ENCODE peak calls at places on chromosomes 12 and 14, in four cellular contexts. S is A549, H is K562, B is HepG2. M is an unnamed sample.

GRCh38 chr12:132451172-132451835 is 38.6 kb upstream of the FBRSL1 start:
- DNase-seq in B (no peak), H (no peak), S (no peak), M (no peak)

GRCh38 chr12:15931590-15932053 is 20.5 kb downstream of the DERA start:
- DNase-seq in B (peak; percentile 44), H (no peak), S (no peak), M (no peak)

GRCh38 chr12:117026343-117026742 is 72.9 kb downstream of the TESC start:
- DNase-seq in S (no peak), H (no peak), B (no peak), M (no peak)

GRCh38 chr12:15299947-15300346 is 22.4 kb upstream of the PTPRO start:
- DNase-seq in H (no peak), S (no peak), B (no peak), M (no peak)

GRCh38 chr12:132256646-132257045 is 72.7 kb downstream of the GALNT9 start:
- DNase-seq in H (no peak), S (no peak), B (no peak), M (no peak)

GRCh38 chr14:100824156-100824555 is 1.8 kb upstream of the MEG3 start:
- DNase-seq in B (no peak), H (no peak), S (no peak), M (peak; percentile 49)

GRCh38 chr12:89709994-89710872 is 1.6 kb upstream of the ATP2B1 start:
- DNase-seq in B (no peak), S (peak; percentile 31), H (no peak), M (peak; percentile 54)

GRCh38 chr12:21276826-21277225 is 57.9 kb downstream of the SLCO1A2 start:
- DNase-seq in B (no peak), H (no peak), S (no peak), M (no peak)

GRCh38 chr12:14424545-14424944 is 59.1 kb downstream of the ATF7IP start:
- DNase-seq in S (no peak), H (no peak), B (no peak), M (no peak)

GRCh38 chr14:106436310-106436905 is 910.0 kb downstream of the TMEM121 start:
- DNase-seq in B (no peak), S (peak; percentile 3), H (peak; percentile 13), M (no peak)

GRCh38 chr12:119705182-119705581 is 37.2 kb downstream of the PRKAB1 start:
- DNase-seq in S (no peak), H (no peak), B (no peak), M (no peak)

GRCh38 chr14:92121207-92121669 is 268 bp downstream of the NDUFB1 start:
- DNase-seq in B (peak; percentile 4), H (peak; percentile 74), S (no peak), M (peak; percentile 43)

GRCh38 chr12:132559652-132560420 is 50.5 kb downstream of the LRCOL1 start:
- DNase-seq in B (peak; percentile 6), H (peak; percentile 94), S (peak; percentile 66), M (peak; percentile 36)

GRCh38 chr14:80987235-80988032 is 32.0 kb downstream of the TSHR start:
- DNase-seq in B (peak; percentile 45), S (peak; percentile 64), H (peak; percentile 58), M (peak; percentile 69)

GRCh38 chr12:15563683-15564082 is 225.5 kb downstream of the EPS8 start:
- DNase-seq in S (no peak), H (no peak), B (no peak), M (peak; percentile 68)

GRCh38 chr14:90759370-90760054 is 56.7 kb downstream of the TTC7B start:
- DNase-seq in B (no peak), S (no peak), H (no peak), M (no peak)

GRCh38 chr12:57069522-57069921 is 9.1 kb downstream of the NEMP1 start:
- DNase-seq in S (peak; percentile 48), B (peak; percentile 81), H (peak; percentile 43), M (peak; percentile 87)

GRCh38 chr12:69834566-69834965 is 9.5 kb downstream of the MYRFL start:
- DNase-seq in S (no peak), B (no peak), H (no peak), M (no peak)

GRCh38 chr12:109330282-109330681 is 17.4 kb upstream of the MYO1H start:
- DNase-seq in H (no peak), S (no peak), B (no peak), M (no peak)

GRCh38 chr12:32395031-32395430 is 4.3 kb upstream of the FGD4 start:
- DNase-seq in S (no peak), H (no peak), B (no peak), M (no peak)

GRCh38 chr14:61644834-61645233 is 50.5 kb upstream of the HIF1A start:
- DNase-seq in H (no peak), B (no peak), S (no peak), M (peak; percentile 49)

GRCh38 chr14:61643546-61643945 is 51.8 kb upstream of the HIF1A start:
- DNase-seq in S (no peak), B (no peak), H (no peak), M (peak; percentile 76)

GRCh38 chr14:61644185-61644584 is 51.1 kb upstream of the HIF1A start:
- DNase-seq in H (no peak), S (no peak), B (no peak), M (no peak)

GRCh38 chr14:61646366-61647101 is 48.8 kb upstream of the HIF1A start:
- DNase-seq in S (no peak), H (no peak), B (no peak), M (no peak)

GRCh38 chr14:61645247-61645646 is 50.1 kb upstream of the HIF1A start:
- DNase-seq in H (no peak), B (no peak), S (no peak), M (no peak)
- TF ChIP-seq MAZ in H (no peak), B (no peak), S (no peak), M (no peak)

DNA sequence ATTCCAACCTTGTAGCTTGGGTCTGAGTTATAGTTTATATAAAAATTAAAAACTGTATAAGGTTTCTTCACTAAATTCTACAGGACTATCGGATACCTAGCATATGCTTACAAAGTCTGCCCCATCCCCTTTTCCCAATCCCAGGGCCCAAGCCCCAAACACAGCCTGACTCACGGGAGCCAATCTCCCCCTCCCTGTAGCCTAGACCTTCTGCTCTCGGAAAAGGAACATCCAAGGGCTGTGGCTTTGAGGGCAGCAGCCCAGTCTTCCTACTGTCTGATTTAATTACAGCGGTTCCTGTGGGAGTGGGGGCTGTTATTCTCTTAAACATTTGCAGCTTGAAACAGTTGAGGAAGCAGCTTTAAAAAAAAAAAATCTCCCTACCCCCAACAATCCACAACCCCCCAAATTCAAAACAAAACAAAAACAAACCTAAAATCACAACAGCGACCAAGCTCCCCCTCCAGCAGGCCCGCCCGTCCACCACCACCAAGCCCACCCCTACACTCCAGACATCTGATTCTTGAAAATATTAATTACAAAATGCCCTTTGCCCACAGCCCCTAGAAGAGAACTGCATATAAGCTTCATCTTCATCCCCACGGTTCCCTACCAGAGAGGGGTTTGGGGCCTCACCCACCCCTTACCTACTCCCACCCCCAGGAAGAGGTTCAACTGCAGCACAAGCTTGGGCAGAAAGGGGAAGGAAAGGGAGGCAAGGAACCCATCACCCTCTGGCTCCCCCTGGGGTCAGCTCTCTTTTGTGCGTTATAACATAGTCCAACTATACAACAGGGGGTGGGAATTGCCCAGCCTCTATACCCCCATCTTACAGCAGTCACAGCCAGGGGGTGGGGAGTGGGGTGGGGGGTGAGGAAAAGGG is 1.1 kb upstream of the PRKAG1 start:
- DNase-seq in S (peak; percentile 92), B (peak; percentile 39), H (peak; percentile 67), M (peak; percentile 23)
- TF ChIP-seq MAFK in S (no peak), B (no peak), H (no peak), M (no peak)

GRCh38 chr14:88628452-88628851 is 65.6 kb downstream of the ZC3H14 start:
- DNase-seq in B (no peak), S (no peak), H (no peak), M (no peak)

GRCh38 chr14:88632512-88632911 is 69.7 kb downstream of the ZC3H14 start:
- DNase-seq in S (no peak), B (peak; percentile 4), H (no peak), M (no peak)

GRCh38 chr14:88628033-88628432 is 65.2 kb downstream of the ZC3H14 start:
- DNase-seq in B (no peak), S (no peak), H (no peak), M (no peak)

GRCh38 chr14:88631091-88631490 is 68.3 kb downstream of the ZC3H14 start:
- DNase-seq in B (no peak), H (no peak), S (no peak), M (no peak)

GRCh38 chr14:88630565-88630964 is 67.7 kb downstream of the ZC3H14 start:
- DNase-seq in B (no peak), S (no peak), H (no peak), M (peak; percentile 77)
- TF ChIP-seq MAZ in B (no peak), S (no peak), H (no peak), M (no peak)

GRCh38 chr14:96261053-96261452 is 5.0 kb downstream of the BDKRB1 start:
- DNase-seq in H (no peak), S (no peak), B (no peak), M (peak; percentile 35)
- TF ChIP-seq MAFK in H (no peak), S (no peak), B (no peak), M (no peak)

GRCh38 chr14:52399886-52400599 is 85.9 kb downstream of the PTGER2 start:
- DNase-seq in H (no peak), B (no peak), S (no peak), M (peak; percentile 74)

GRCh38 chr14:52399104-52399503 is 85.0 kb downstream of the PTGER2 start:
- DNase-seq in B (no peak), S (no peak), H (no peak), M (no peak)

GRCh38 chr14:52397844-52398243 is 83.7 kb downstream of the PTGER2 start:
- DNase-seq in B (no peak), S (no peak), H (no peak), M (peak; percentile 49)

GRCh38 chr14:52391866-52392600 is 77.9 kb downstream of the PTGER2 start:
- DNase-seq in S (no peak), H (no peak), B (no peak), M (peak; percentile 48)

GRCh38 chr14:52395728-52396127 is 81.6 kb downstream of the PTGER2 start:
- DNase-seq in H (no peak), S (no peak), B (no peak), M (no peak)
- TF ChIP-seq MAZ in H (no peak), S (no peak), B (no peak), M (no peak)

DNA sequence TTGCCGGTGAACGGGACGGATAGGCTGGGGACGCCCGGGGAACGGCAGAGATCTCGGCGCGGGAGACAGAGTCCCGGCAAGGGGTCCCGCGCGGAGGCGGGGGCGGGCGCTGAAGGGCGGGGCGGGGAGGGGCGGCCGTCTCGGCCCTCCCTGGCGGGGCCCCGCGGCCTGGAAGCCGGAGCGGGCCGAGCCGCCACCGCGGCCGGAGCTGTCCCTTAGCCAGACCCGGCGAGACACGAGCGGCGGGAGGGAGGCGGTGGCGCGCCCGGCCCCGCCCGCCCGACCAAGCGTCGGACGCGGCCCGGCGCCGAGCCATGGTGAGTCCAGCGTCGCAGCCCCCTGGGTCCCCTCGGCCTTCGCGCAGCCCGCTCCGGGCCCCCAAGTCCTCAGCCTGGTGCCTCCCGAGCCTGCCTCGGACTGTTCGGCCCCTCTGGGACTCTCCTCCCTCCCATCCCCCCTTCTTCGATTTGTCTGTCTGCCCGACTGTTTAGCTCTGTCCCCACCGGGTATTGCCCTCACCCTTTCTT is at the start of gene ARHGEF40:
- DNase-seq in H (peak; percentile 81), S (peak; percentile 40), B (no peak), M (peak; percentile 33)
- TF ChIP-seq MAFK in H (no peak), S (no peak), B (no peak), M (no peak)

M was measured in IMR-90.